ENCODE peak calls at places on chromosomes 4 and X, in four cellular contexts. P is HL-60, U is K562, M is GM12878. N is an unnamed sample.

GRCh38 chr4:107071108-107071507 is 35.0 kb upstream of the DKK2 start:
- DNase-seq in P (no peak), U (no peak), M (no peak), N (no peak)

GRCh38 chr4:178712486-178712885 is 1270.2 kb upstream of the AGA start:
- DNase-seq in P (no peak), U (no peak), M (no peak), N (no peak)

GRCh38 chr4:164438321-164438720 is 315.6 kb upstream of the SMIM31 start:
- DNase-seq in P (no peak), U (no peak), M (no peak), N (no peak)

GRCh38 chr4:182925298-182925738 is 8.1 kb upstream of the DCTD start:
- DNase-seq in P (peak; percentile 82), U (peak; percentile 53), M (peak; percentile 47), N (no peak)

GRCh38 chrX:149131780-149132179 is 373.3 kb downstream of the IDS start:
- DNase-seq in P (no peak), U (no peak), M (no peak), N (no peak)

GRCh38 chr4:78310056-78310731 is 241.4 kb upstream of the ANXA3 start:
- DNase-seq in P (no peak), U (no peak), M (no peak), N (no peak)

GRCh38 chr4:78611215-78611558 is 59.6 kb downstream of the ANXA3 start:
- DNase-seq in P (no peak), U (no peak), M (no peak), N (no peak)

GRCh38 chr4:2714071-2714770 is 41.9 kb downstream of the TNIP2 start:
- DNase-seq in P (no peak), U (no peak), M (no peak), N (no peak)

GRCh38 chr4:139834210-139834609 is 168.6 kb downstream of the MGST2 start:
- DNase-seq in P (no peak), U (no peak), M (no peak), N (no peak)

GRCh38 chrX:74526786-74527185 is 87.6 kb downstream of the RLIM start:
- DNase-seq in P (no peak), U (no peak), M (no peak), N (no peak)

GRCh38 chr4:175514174-175514573 is 297.9 kb downstream of the GPM6A start:
- DNase-seq in P (no peak), U (no peak), M (no peak), N (no peak)

GRCh38 chr4:188714907-188715306 is 575.7 kb downstream of the TRIML1 start:
- DNase-seq in P (no peak), U (no peak), M (no peak), N (no peak)

GRCh38 chrX:39705299-39705698 is 392.5 kb downstream of the BCOR start:
- DNase-seq in P (no peak), U (peak; percentile 18), M (no peak), N (no peak)

GRCh38 chr4:181676546-181676945 is 566.7 kb upstream of the TENM3 start:
- DNase-seq in P (no peak), U (no peak), M (no peak), N (no peak)

DNA sequence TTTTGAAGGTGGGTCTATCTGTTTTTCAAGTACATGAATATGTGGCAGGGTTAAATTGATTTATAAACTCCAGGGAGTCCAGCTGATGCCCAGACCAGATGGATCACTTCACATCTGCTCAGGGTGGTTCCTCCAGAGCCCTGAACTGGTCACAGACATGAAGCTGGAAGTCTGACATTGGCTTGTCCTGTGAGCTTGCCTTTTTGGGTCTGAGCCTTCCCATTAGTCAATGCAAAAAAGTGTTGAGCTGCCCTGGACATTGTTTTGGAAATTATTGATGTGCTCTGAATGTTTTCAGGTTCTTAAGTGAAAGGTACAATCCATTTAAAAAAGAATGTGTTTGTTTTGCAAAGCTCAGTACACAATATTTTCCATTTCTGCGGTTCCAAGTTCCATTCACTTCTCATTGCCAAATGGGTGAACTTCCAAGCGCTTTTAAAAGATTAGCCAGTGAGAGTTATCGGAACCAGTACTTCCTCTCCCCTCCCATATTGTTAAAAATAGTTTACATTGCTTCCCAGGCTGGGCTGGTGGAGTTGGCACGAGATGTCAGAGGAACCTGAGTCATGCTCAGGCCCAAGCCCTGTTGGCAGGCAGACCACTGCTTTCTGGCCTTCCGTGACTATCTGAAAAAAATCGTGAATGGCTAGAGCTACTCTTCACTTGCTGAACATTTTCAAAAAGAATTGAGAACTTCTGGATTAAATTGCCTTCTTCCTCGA is 52.1 kb downstream of the PDGFRA start:
- DNase-seq in P (no peak), U (no peak), M (no peak), N (no peak)
- TF ChIP-seq SPI1 in P (no peak), U (no peak), M (no peak), N (no peak)

GRCh38 chr4:23373269-23373668 is 516.6 kb downstream of the PPARGC1A start:
- DNase-seq in P (no peak), U (peak; percentile 26), M (no peak), N (no peak)
- TF ChIP-seq POLR2AphosphoS5 in P (no peak), U (no peak), M (no peak), N (no peak)

GRCh38 chr4:53905935-53906377 is 158.4 kb downstream of the CHIC2 start:
- DNase-seq in P (no peak), U (no peak), M (peak; percentile 7), N (no peak)
- TF ChIP-seq SPI1 in P (no peak), U (no peak), M (no peak), N (no peak)

DNA sequence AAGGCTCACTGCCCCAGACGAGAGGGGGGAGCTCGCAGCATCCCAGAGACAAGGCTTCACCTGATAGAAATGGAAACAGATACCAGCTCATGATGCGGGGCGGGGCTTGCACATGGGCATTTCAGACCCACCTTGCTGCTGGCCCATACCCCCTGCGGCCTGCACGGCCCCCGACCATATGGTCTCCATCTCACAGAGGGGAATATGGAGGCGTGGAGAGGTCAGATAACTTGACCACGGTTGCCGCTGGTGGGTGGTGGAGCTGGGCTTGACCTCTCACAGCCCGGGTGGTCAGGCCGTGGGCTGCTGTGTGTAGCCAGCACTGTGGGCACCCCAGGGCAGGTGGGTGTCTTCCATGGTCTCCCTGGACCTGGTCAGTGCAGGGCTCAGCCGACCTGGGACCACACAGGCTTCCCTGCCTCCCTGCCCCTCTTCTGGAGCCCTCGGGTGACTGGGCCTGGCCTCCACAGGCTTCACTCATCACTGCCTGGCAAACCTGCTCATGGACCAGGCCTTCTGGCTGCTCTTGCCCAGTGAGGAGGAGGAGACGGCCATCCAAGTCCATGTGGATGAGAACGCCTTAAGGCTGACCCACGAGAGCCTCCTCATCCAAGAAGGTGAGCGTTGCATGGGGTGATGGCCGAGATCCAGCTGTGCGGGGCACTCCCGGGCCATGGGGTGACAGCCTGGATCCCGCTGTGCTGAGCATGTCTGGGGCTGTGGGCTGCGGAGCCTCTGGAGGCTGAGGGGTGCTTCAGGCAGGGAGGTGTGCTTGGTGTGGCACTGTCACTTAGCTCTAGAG is 16.8 kb downstream of the SH3TC1 start:
- DNase-seq in P (no peak), U (no peak), M (no peak), N (no peak)
- TF ChIP-seq POLR2AphosphoS5 in P (no peak), U (no peak), M (no peak), N (no peak)

DNA sequence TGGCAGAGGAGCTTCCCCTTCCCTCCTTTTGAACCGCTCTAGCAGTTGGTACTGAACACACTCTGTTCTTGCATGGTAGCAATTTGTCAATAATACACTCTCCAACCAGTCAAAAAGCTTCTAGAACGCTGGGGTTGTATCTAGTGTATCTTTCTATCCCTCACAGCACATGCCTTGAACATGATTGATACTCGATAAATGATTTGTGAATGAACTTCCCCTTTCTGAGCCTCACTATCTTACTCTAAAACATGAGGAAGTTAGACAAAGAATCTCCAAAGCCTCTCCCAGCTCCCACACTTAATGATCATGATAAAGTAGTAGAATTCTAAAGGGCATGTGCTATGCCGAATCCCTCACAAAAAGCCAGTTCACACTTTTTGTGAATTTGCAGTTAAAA is 64.4 kb downstream of the DLG3 start:
- DNase-seq in P (no peak), U (no peak), M (no peak), N (no peak)
- TF ChIP-seq SPI1 in P (no peak), U (no peak), M (no peak), N (no peak)

N was measured in GM12891.